ENCODE peak calls at places on chromosomes 7 and 10, in ten cellular contexts. H, D, Z, J, E, X, Y, S, B and L are unnamed samples.

GRCh38 chr10:84341983-84342382 is 13.6 kb downstream of the CCSER2 start:
- DNase-seq in J (no peak), D (no peak), Y (no peak), E (no peak), B (peak), H (no peak), S (no peak), Z (no peak), X (no peak), L (no peak)

GRCh38 chr10:116207690-116208089 is 65.3 kb downstream of the GFRA1 start:
- DNase-seq in H (no peak), B (no peak), D (no peak), Z (no peak), J (no peak), Y (no peak), X (no peak), E (no peak), S (no peak), L (no peak)

GRCh38 chr7:107687656-107688055 is 27.0 kb downstream of the SLC26A4 start:
- DNase-seq in Y (peak), D (no peak), E (no peak), Z (no peak), H (peak), X (no peak), S (peak), J (no peak), B (no peak), L (no peak)

GRCh38 chr10:88913803-88914202 is 33.8 kb downstream of the STAMBPL1 start:
- DNase-seq in S (no peak), Z (no peak), J (peak), X (no peak), Y (no peak), B (no peak), E (no peak), D (no peak), H (no peak), L (no peak)

GRCh38 chr10:90560331-90560730 is 297.5 kb downstream of the HTR7 start:
- DNase-seq in D (no peak), Y (no peak), E (no peak), Z (no peak), X (no peak), B (no peak), J (no peak), H (no peak), S (no peak), L (no peak)

GRCh38 chr10:8056891-8057331 is 2.4 kb downstream of the GATA3 start:
- DNase-seq in Y (no peak), S (no peak), H (no peak), Z (no peak), D (peak), E (no peak), B (peak), J (no peak), X (no peak), L (peak)

GRCh38 chr7:17829001-17829400 is 111.3 kb downstream of the SNX13 start:
- DNase-seq in D (no peak), E (no peak), S (no peak), Y (no peak), X (no peak), B (no peak), H (no peak), J (no peak), Z (no peak), L (no peak)

GRCh38 chr10:131937832-131938231 is 37.0 kb downstream of the PPP2R2D start:
- DNase-seq in J (no peak), Z (no peak), E (no peak), D (no peak), S (no peak), Y (no peak), X (no peak), H (no peak), B (no peak), L (no peak)

GRCh38 chr10:80160361-80161128 is 28.0 kb downstream of the PLAC9 start:
- DNase-seq in Y (no peak), Z (no peak), J (no peak), H (no peak), E (no peak), B (no peak), D (no peak), X (no peak), S (no peak), L (no peak)

GRCh38 chr10:133162910-133163856 is 3.2 kb downstream of the KNDC1 start:
- DNase-seq in H (no peak), J (no peak), E (no peak), X (no peak), S (no peak), Y (no peak), Z (peak), D (no peak), B (no peak), L (no peak)

GRCh38 chr7:133753513-133753912 is 373.6 kb upstream of the LRGUK start:
- DNase-seq in Z (no peak), H (peak), J (no peak), B (no peak), D (no peak), S (no peak), E (no peak), Y (no peak), X (no peak), L (no peak)

GRCh38 chr10:122703483-122704448 is 4.1 kb upstream of the C10orf120 start:
- DNase-seq in H (peak), Z (peak), Y (peak), X (peak), D (peak), J (peak), E (peak), S (peak), B (peak), L (peak)

GRCh38 chr10:113058175-113058961 is 108.3 kb downstream of the TCF7L2 start:
- DNase-seq in S (peak), Z (no peak), H (peak), E (no peak), B (no peak), Y (peak), D (no peak), X (no peak), J (no peak), L (no peak)

GRCh38 chr7:128119036-128119435 is 87.8 kb upstream of the LRRC4 start:
- DNase-seq in Y (no peak), J (no peak), X (no peak), E (no peak), D (no peak), B (no peak), S (no peak), H (no peak), Z (no peak), L (no peak)

GRCh38 chr7:133940368-133940767 is 186.8 kb upstream of the LRGUK start:
- DNase-seq in X (no peak), Z (no peak), H (no peak), D (no peak), E (no peak), S (no peak), Y (no peak), B (no peak), J (no peak), L (no peak)

GRCh38 chr10:23535381-23535780 is 96.5 kb downstream of the OTUD1 start:
- DNase-seq in Y (peak), E (no peak), S (no peak), J (no peak), H (no peak), B (no peak), Z (no peak), D (no peak), X (no peak), L (no peak)

GRCh38 chr10:63866747-63867140 is 345.5 kb downstream of the REEP3 start:
- DNase-seq in D (no peak), Z (no peak), X (no peak), E (no peak), S (no peak), J (no peak), Y (peak), H (peak), B (no peak), L (no peak)

GRCh38 chr7:128777156-128778123 is 1.8 kb upstream of the OPN1SW start:
- DNase-seq in B (no peak), S (no peak), Y (peak), E (no peak), Z (no peak), D (no peak), X (peak), J (no peak), H (no peak), L (no peak)

GRCh38 chr7:121501566-121501965 is 105.5 kb upstream of the FAM3C start:
- DNase-seq in X (no peak), D (no peak), J (no peak), Y (no peak), S (no peak), E (no peak), Z (no peak), B (no peak), H (no peak), L (no peak)

GRCh38 chr7:111159426-111159825 is 68.5 kb downstream of the LRRN3 start:
- DNase-seq in Y (peak), B (no peak), X (peak), J (no peak), E (no peak), D (no peak), S (no peak), Z (no peak), H (peak), L (no peak)

GRCh38 chr10:51955696-51956095 is 256.3 kb upstream of the CSTF2T start:
- DNase-seq in B (no peak), S (no peak), X (no peak), Z (no peak), H (no peak), E (no peak), Y (no peak), J (no peak), D (no peak), L (no peak)

GRCh38 chr7:132575336-132575986 is 809 bp downstream of the PLXNA4 start:
- DNase-seq in E (peak), H (peak), S (peak), B (no peak), Z (peak), J (peak), D (no peak), X (peak), Y (peak), L (peak)

GRCh38 chr10:74486659-74487058 is 335.6 kb downstream of the ADK start:
- DNase-seq in Z (no peak), J (no peak), H (no peak), Y (no peak), D (no peak), B (no peak), E (no peak), S (no peak), X (no peak), L (no peak)